ENCODE peak calls at places on chromosomes 13 and 19, in seven cellular contexts. One of them, this sample, is unnamed.

GRCh38 chr19:37594982-37595382 is 306 bp downstream of the ZNF540 start:
- DNase-seq in IMR-90: peak
- DNase-seq in foreskin fibroblast: peak
- DNase-seq in fibroblast of the aortic adventitia: no peak
- DNase-seq in left ventricle myocardium superior: peak
- DNase-seq in T-helper 22 cell: peak
- DNase-seq in osteocyte: no peak
- DNase-seq in this sample: peak

GRCh38 chr13:44237276-44237767 is 136.3 kb upstream of the SERP2 start:
- DNase-seq in T-helper 22 cell: no peak
- DNase-seq in foreskin fibroblast: peak
- DNase-seq in IMR-90: peak
- DNase-seq in left ventricle myocardium superior: peak
- DNase-seq in osteocyte: no peak
- DNase-seq in fibroblast of the aortic adventitia: peak
- DNase-seq in this sample: no peak

GRCh38 chr13:94345374-94346195 is 133.9 kb downstream of the DCT start:
- DNase-seq in IMR-90: peak
- DNase-seq in left ventricle myocardium superior: no peak
- DNase-seq in T-helper 22 cell: no peak
- DNase-seq in foreskin fibroblast: peak
- DNase-seq in osteocyte: no peak
- DNase-seq in fibroblast of the aortic adventitia: peak
- DNase-seq in this sample: peak

GRCh38 chr13:109718726-109719125 is 67.7 kb downstream of the IRS2 start:
- DNase-seq in IMR-90: no peak
- DNase-seq in left ventricle myocardium superior: no peak
- DNase-seq in osteocyte: no peak
- DNase-seq in foreskin fibroblast: no peak
- DNase-seq in T-helper 22 cell: no peak
- DNase-seq in fibroblast of the aortic adventitia: no peak
- DNase-seq in this sample: no peak

GRCh38 chr13:95707442-95708389 is 30.8 kb downstream of the DNAJC3 start:
- DNase-seq in IMR-90: no peak
- DNase-seq in osteocyte: no peak
- DNase-seq in T-helper 22 cell: no peak
- DNase-seq in fibroblast of the aortic adventitia: no peak
- DNase-seq in foreskin fibroblast: no peak
- DNase-seq in left ventricle myocardium superior: no peak
- DNase-seq in this sample: no peak

GRCh38 chr13:100630564-100630963 is 42.0 kb upstream of the GGACT start:
- DNase-seq in IMR-90: no peak
- DNase-seq in foreskin fibroblast: no peak
- DNase-seq in osteocyte: no peak
- DNase-seq in left ventricle myocardium superior: no peak
- DNase-seq in fibroblast of the aortic adventitia: no peak
- DNase-seq in T-helper 22 cell: no peak
- DNase-seq in this sample: no peak

GRCh38 chr13:60787083-60787482 is 390.1 kb downstream of the TDRD3 start:
- DNase-seq in IMR-90: no peak
- DNase-seq in T-helper 22 cell: no peak
- DNase-seq in foreskin fibroblast: no peak
- DNase-seq in osteocyte: no peak
- DNase-seq in left ventricle myocardium superior: no peak
- DNase-seq in fibroblast of the aortic adventitia: peak
- DNase-seq in this sample: no peak

GRCh38 chr19:3369337-3370213 is 3.2 kb downstream of the NFIC start:
- DNase-seq in T-helper 22 cell: no peak
- DNase-seq in left ventricle myocardium superior: peak
- DNase-seq in osteocyte: no peak
- DNase-seq in IMR-90: peak
- DNase-seq in foreskin fibroblast: peak
- DNase-seq in fibroblast of the aortic adventitia: no peak
- DNase-seq in this sample: no peak

GRCh38 chr13:112740502-112741131 is 50.8 kb downstream of the ATP11A start:
- DNase-seq in IMR-90: peak
- DNase-seq in left ventricle myocardium superior: peak
- DNase-seq in T-helper 22 cell: no peak
- DNase-seq in osteocyte: no peak
- DNase-seq in foreskin fibroblast: peak
- DNase-seq in fibroblast of the aortic adventitia: peak
- DNase-seq in this sample: no peak

GRCh38 chr19:3642987-3643386 is 16.4 kb upstream of the CACTIN start:
- DNase-seq in osteocyte: no peak
- DNase-seq in left ventricle myocardium superior: no peak
- DNase-seq in foreskin fibroblast: no peak
- DNase-seq in fibroblast of the aortic adventitia: no peak
- DNase-seq in T-helper 22 cell: no peak
- DNase-seq in IMR-90: no peak
- DNase-seq in this sample: no peak

GRCh38 chr19:52142001-52142595 is 2.4 kb upstream of the ZNF616 start:
- DNase-seq in left ventricle myocardium superior: no peak
- DNase-seq in IMR-90: no peak
- DNase-seq in osteocyte: no peak
- DNase-seq in foreskin fibroblast: peak
- DNase-seq in fibroblast of the aortic adventitia: no peak
- DNase-seq in T-helper 22 cell: no peak
- DNase-seq in this sample: no peak

GRCh38 chr13:23455401-23456185 is 22.1 kb upstream of the SACS start:
- DNase-seq in left ventricle myocardium superior: no peak
- DNase-seq in osteocyte: no peak
- DNase-seq in IMR-90: no peak
- DNase-seq in fibroblast of the aortic adventitia: no peak
- DNase-seq in foreskin fibroblast: no peak
- DNase-seq in T-helper 22 cell: no peak
- DNase-seq in this sample: no peak

GRCh38 chr13:31781064-31781463 is 41.7 kb downstream of the RXFP2 start:
- DNase-seq in left ventricle myocardium superior: no peak
- DNase-seq in foreskin fibroblast: peak
- DNase-seq in T-helper 22 cell: no peak
- DNase-seq in osteocyte: no peak
- DNase-seq in fibroblast of the aortic adventitia: no peak
- DNase-seq in IMR-90: peak
- DNase-seq in this sample: no peak

GRCh38 chr13:109281823-109282239 is 504.6 kb downstream of the IRS2 start:
- DNase-seq in osteocyte: no peak
- DNase-seq in fibroblast of the aortic adventitia: no peak
- DNase-seq in T-helper 22 cell: no peak
- DNase-seq in foreskin fibroblast: no peak
- DNase-seq in IMR-90: no peak
- DNase-seq in left ventricle myocardium superior: no peak
- DNase-seq in this sample: no peak

GRCh38 chr19:50703915-50704548 is 15.6 kb downstream of the SHANK1 start:
- DNase-seq in T-helper 22 cell: no peak
- DNase-seq in IMR-90: no peak
- DNase-seq in fibroblast of the aortic adventitia: no peak
- DNase-seq in left ventricle myocardium superior: no peak
- DNase-seq in osteocyte: no peak
- DNase-seq in foreskin fibroblast: peak
- DNase-seq in this sample: peak

GRCh38 chr13:49749852-49750251 is 42.6 kb downstream of the KPNA3 start:
- DNase-seq in left ventricle myocardium superior: no peak
- DNase-seq in osteocyte: no peak
- DNase-seq in fibroblast of the aortic adventitia: peak
- DNase-seq in IMR-90: peak
- DNase-seq in foreskin fibroblast: peak
- DNase-seq in T-helper 22 cell: no peak
- DNase-seq in this sample: no peak

GRCh38 chr19:43839139-43839538 is 12.0 kb downstream of the ZNF283 start:
- DNase-seq in left ventricle myocardium superior: no peak
- DNase-seq in osteocyte: no peak
- DNase-seq in T-helper 22 cell: no peak
- DNase-seq in foreskin fibroblast: no peak
- DNase-seq in fibroblast of the aortic adventitia: no peak
- DNase-seq in IMR-90: no peak
- DNase-seq in this sample: no peak

GRCh38 chr19:14440049-14440448 is 6.9 kb downstream of the PKN1 start:
- DNase-seq in IMR-90: no peak
- DNase-seq in T-helper 22 cell: peak
- DNase-seq in fibroblast of the aortic adventitia: no peak
- DNase-seq in osteocyte: no peak
- DNase-seq in foreskin fibroblast: peak
- DNase-seq in left ventricle myocardium superior: peak
- DNase-seq in this sample: no peak

GRCh38 chr13:46844431-46844830 is 47.5 kb upstream of the ESD start:
- DNase-seq in osteocyte: no peak
- DNase-seq in left ventricle myocardium superior: no peak
- DNase-seq in T-helper 22 cell: no peak
- DNase-seq in IMR-90: peak
- DNase-seq in foreskin fibroblast: no peak
- DNase-seq in fibroblast of the aortic adventitia: no peak
- DNase-seq in this sample: no peak

GRCh38 chr13:23796546-23796945 is 92.7 kb downstream of the MIPEP start:
- DNase-seq in fibroblast of the aortic adventitia: no peak
- DNase-seq in left ventricle myocardium superior: no peak
- DNase-seq in IMR-90: peak
- DNase-seq in T-helper 22 cell: no peak
- DNase-seq in foreskin fibroblast: peak
- DNase-seq in osteocyte: no peak
- DNase-seq in this sample: no peak

GRCh38 chr13:44930907-44931676 is 58.2 kb downstream of the NUFIP1 start:
- DNase-seq in T-helper 22 cell: no peak
- DNase-seq in foreskin fibroblast: peak
- DNase-seq in left ventricle myocardium superior: no peak
- DNase-seq in fibroblast of the aortic adventitia: peak
- DNase-seq in osteocyte: no peak
- DNase-seq in IMR-90: no peak
- DNase-seq in this sample: no peak

GRCh38 chr19:50741179-50741933 is 18.2 kb downstream of the CLEC11A start:
- DNase-seq in foreskin fibroblast: no peak
- DNase-seq in fibroblast of the aortic adventitia: no peak
- DNase-seq in osteocyte: no peak
- DNase-seq in left ventricle myocardium superior: no peak
- DNase-seq in IMR-90: no peak
- DNase-seq in T-helper 22 cell: no peak
- DNase-seq in this sample: no peak

GRCh38 chr13:110756268-110756667 is 42.8 kb downstream of the ING1 start:
- DNase-seq in fibroblast of the aortic adventitia: peak
- DNase-seq in T-helper 22 cell: no peak
- DNase-seq in osteocyte: no peak
- DNase-seq in left ventricle myocardium superior: no peak
- DNase-seq in IMR-90: peak
- DNase-seq in foreskin fibroblast: peak
- DNase-seq in this sample: no peak

GRCh38 chr13:21528616-21529015 is 69.5 kb upstream of the ZDHHC20 start:
- DNase-seq in osteocyte: no peak
- DNase-seq in foreskin fibroblast: peak
- DNase-seq in T-helper 22 cell: no peak
- DNase-seq in fibroblast of the aortic adventitia: peak
- DNase-seq in left ventricle myocardium superior: no peak
- DNase-seq in IMR-90: peak
- DNase-seq in this sample: no peak

GRCh38 chr13:106814389-106814903 is 246.5 kb upstream of the ARGLU1 start:
- DNase-seq in T-helper 22 cell: no peak
- DNase-seq in left ventricle myocardium superior: no peak
- DNase-seq in IMR-90: no peak
- DNase-seq in foreskin fibroblast: no peak
- DNase-seq in osteocyte: no peak
- DNase-seq in fibroblast of the aortic adventitia: no peak
- DNase-seq in this sample: no peak

GRCh38 chr13:48707405-48707804 is 53.7 kb downstream of the CYSLTR2 start:
- DNase-seq in T-helper 22 cell: no peak
- DNase-seq in foreskin fibroblast: no peak
- DNase-seq in left ventricle myocardium superior: no peak
- DNase-seq in fibroblast of the aortic adventitia: no peak
- DNase-seq in IMR-90: no peak
- DNase-seq in osteocyte: no peak
- DNase-seq in this sample: no peak

GRCh38 chr19:11248852-11249251 is 9.4 kb downstream of the ANGPTL8 start:
- DNase-seq in left ventricle myocardium superior: no peak
- DNase-seq in fibroblast of the aortic adventitia: no peak
- DNase-seq in foreskin fibroblast: no peak
- DNase-seq in IMR-90: no peak
- DNase-seq in T-helper 22 cell: no peak
- DNase-seq in osteocyte: no peak
- DNase-seq in this sample: no peak

GRCh38 chr13:113114511-113115362 is 7.9 kb upstream of the F10 start:
- DNase-seq in IMR-90: no peak
- DNase-seq in fibroblast of the aortic adventitia: no peak
- DNase-seq in foreskin fibroblast: no peak
- DNase-seq in T-helper 22 cell: no peak
- DNase-seq in osteocyte: peak
- DNase-seq in left ventricle myocardium superior: no peak
- DNase-seq in this sample: no peak

GRCh38 chr19:13430790-13431582 is 75.3 kb downstream of the CACNA1A start:
- DNase-seq in foreskin fibroblast: peak
- DNase-seq in fibroblast of the aortic adventitia: peak
- DNase-seq in T-helper 22 cell: peak
- DNase-seq in osteocyte: no peak
- DNase-seq in IMR-90: peak
- DNase-seq in left ventricle myocardium superior: peak
- DNase-seq in this sample: no peak

GRCh38 chr19:6378036-6378435 is 2.3 kb upstream of the PSPN start:
- DNase-seq in left ventricle myocardium superior: no peak
- DNase-seq in foreskin fibroblast: no peak
- DNase-seq in fibroblast of the aortic adventitia: peak
- DNase-seq in osteocyte: no peak
- DNase-seq in T-helper 22 cell: no peak
- DNase-seq in IMR-90: peak
- DNase-seq in this sample: no peak

GRCh38 chr19:17292301-17293074 is 10.7 kb downstream of the ABHD8 start:
- DNase-seq in osteocyte: peak
- DNase-seq in left ventricle myocardium superior: peak
- DNase-seq in fibroblast of the aortic adventitia: peak
- DNase-seq in T-helper 22 cell: peak
- DNase-seq in foreskin fibroblast: peak
- DNase-seq in IMR-90: peak
- DNase-seq in this sample: no peak